ENCODE peak calls at places on chromosomes 12 and 14, in six cellular contexts. One of them, this sample, is unnamed.

GRCh38 chr14:45810152-45810872 is 557.3 kb upstream of the MIS18BP1 start:
- DNase-seq in neural progenitor cell: peak; percentile 31
- DNase-seq in thoracic aorta: no peak
- DNase-seq in hepatocyte: peak; percentile 23
- DNase-seq in Peyer's patch: no peak
- DNase-seq in GM23338: peak; percentile 48
- DNase-seq in this sample: no peak

GRCh38 chr12:48034835-48035805 is 30.8 kb upstream of the COL2A1 start:
- DNase-seq in GM23338: no peak
- DNase-seq in Peyer's patch: no peak
- DNase-seq in thoracic aorta: no peak
- DNase-seq in hepatocyte: no peak
- DNase-seq in neural progenitor cell: no peak
- DNase-seq in this sample: no peak

GRCh38 chr12:3543826-3544225 is 52.8 kb downstream of the PRMT8 start:
- DNase-seq in thoracic aorta: no peak
- DNase-seq in hepatocyte: no peak
- DNase-seq in neural progenitor cell: no peak
- DNase-seq in GM23338: no peak
- DNase-seq in Peyer's patch: no peak
- DNase-seq in this sample: no peak

GRCh38 chr14:103068351-103069073 is 11.2 kb upstream of the CDC42BPB start:
- DNase-seq in hepatocyte: no peak
- DNase-seq in neural progenitor cell: no peak
- DNase-seq in Peyer's patch: peak; percentile 76
- DNase-seq in thoracic aorta: no peak
- DNase-seq in GM23338: no peak
- DNase-seq in this sample: no peak

GRCh38 chr14:93002851-93003298 is 79.9 kb downstream of the CHGA start:
- DNase-seq in hepatocyte: no peak
- DNase-seq in thoracic aorta: no peak
- DNase-seq in GM23338: no peak
- DNase-seq in neural progenitor cell: no peak
- DNase-seq in Peyer's patch: no peak
- DNase-seq in this sample: no peak

GRCh38 chr14:105439710-105440553 is 20.3 kb downstream of the MTA1 start:
- DNase-seq in neural progenitor cell: no peak
- DNase-seq in Peyer's patch: no peak
- DNase-seq in thoracic aorta: no peak
- DNase-seq in hepatocyte: no peak
- DNase-seq in GM23338: no peak
- DNase-seq in this sample: no peak

GRCh38 chr14:90109858-90110257 is 48.1 kb downstream of the KCNK13 start:
- DNase-seq in neural progenitor cell: peak; percentile 29
- DNase-seq in Peyer's patch: no peak
- DNase-seq in thoracic aorta: no peak
- DNase-seq in hepatocyte: no peak
- DNase-seq in GM23338: peak; percentile 80
- DNase-seq in this sample: peak; percentile 21

GRCh38 chr12:127964717-127965116 is 302.3 kb upstream of the TMEM132C start:
- DNase-seq in thoracic aorta: no peak
- DNase-seq in Peyer's patch: no peak
- DNase-seq in neural progenitor cell: no peak
- DNase-seq in hepatocyte: no peak
- DNase-seq in GM23338: peak; percentile 5
- DNase-seq in this sample: no peak

GRCh38 chr12:110281549-110282342 is 699 bp downstream of the ATP2A2 start:
- DNase-seq in GM23338: peak; percentile 70
- DNase-seq in thoracic aorta: no peak
- DNase-seq in Peyer's patch: peak; percentile 66
- DNase-seq in hepatocyte: peak; percentile 88
- DNase-seq in neural progenitor cell: no peak
- DNase-seq in this sample: peak; percentile 42

GRCh38 chr12:103586132-103586531 is 941 bp upstream of the STAB2 start:
- DNase-seq in GM23338: no peak
- DNase-seq in Peyer's patch: no peak
- DNase-seq in hepatocyte: no peak
- DNase-seq in thoracic aorta: no peak
- DNase-seq in neural progenitor cell: no peak
- DNase-seq in this sample: no peak

GRCh38 chr14:81176224-81176623 is 44.5 kb downstream of the GTF2A1 start:
- DNase-seq in thoracic aorta: no peak
- DNase-seq in Peyer's patch: peak; percentile 76
- DNase-seq in hepatocyte: no peak
- DNase-seq in GM23338: no peak
- DNase-seq in neural progenitor cell: no peak
- DNase-seq in this sample: no peak

DNA sequence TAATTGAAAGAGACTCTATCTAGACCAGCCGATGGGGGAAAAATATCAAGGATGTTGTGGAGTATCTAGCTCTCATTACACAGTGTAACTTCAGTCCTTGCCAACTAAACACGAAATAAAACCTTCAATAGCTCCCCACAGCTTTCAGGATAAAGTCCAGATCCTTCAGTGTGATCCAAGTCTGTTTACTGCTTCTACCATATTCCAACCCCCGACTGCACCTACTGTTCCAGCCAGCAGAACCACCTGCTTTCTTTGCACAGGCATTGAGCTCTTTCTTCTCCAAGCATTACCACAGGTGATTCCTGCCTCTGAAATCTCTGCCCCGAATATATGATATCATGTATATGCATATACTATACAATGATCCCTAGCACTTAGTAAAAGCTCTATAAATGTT is 2.2 kb upstream of the LRRC23 start:
- DNase-seq in hepatocyte: no peak
- DNase-seq in thoracic aorta: no peak
- DNase-seq in Peyer's patch: no peak
- DNase-seq in neural progenitor cell: no peak
- DNase-seq in GM23338: no peak
- DNase-seq in this sample: no peak
- TF ChIP-seq CTCF in hepatocyte: no peak
- TF ChIP-seq CTCF in thoracic aorta: no peak
- TF ChIP-seq CTCF in Peyer's patch: no peak
- TF ChIP-seq CTCF in neural progenitor cell: no peak
- TF ChIP-seq CTCF in GM23338: no peak
- TF ChIP-seq CTCF in this sample: no peak

DNA sequence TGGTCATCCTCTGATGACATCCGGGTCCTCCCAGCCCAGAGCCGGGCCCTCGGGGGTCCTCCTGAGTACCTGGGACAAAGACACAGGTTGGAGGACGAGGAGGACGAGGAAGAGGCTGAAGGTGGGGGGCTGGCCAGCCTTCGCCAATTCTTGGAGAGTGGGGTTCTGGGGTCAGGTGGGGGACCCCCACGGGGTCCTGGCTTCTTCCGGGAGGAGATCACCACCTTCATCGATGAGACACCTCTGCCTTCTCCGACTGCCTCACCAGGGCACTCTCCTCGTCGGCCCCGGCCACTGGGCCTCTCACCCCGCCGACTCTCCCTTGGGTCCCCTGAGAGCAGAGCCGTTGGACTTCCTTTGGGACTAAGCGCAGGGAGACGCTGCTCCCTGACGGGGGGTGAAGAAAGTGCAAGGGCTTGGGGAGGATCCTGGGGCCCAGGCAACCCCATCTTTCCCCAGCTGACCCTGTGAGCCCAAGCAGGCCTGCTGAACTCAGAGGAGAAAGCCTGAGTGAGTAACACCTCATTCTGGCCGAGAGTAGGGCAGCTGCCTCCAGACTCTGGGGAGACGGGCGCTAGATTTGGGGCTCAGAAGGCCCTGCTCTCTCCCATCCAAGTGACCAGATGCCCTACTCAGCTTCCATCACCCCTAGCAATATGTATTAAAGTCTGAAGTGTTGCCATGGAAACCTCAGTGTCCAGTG is 1.3 kb upstream of the P3H3 start:
- DNase-seq in GM23338: no peak
- DNase-seq in thoracic aorta: no peak
- DNase-seq in neural progenitor cell: no peak
- DNase-seq in Peyer's patch: no peak
- DNase-seq in hepatocyte: no peak
- DNase-seq in this sample: no peak
- H3K27ac ChIP-seq in GM23338: no peak overlapping the region
- H3K27ac ChIP-seq in thoracic aorta: peak overlapping the region; percentile 27
- H3K27ac ChIP-seq in neural progenitor cell: no peak overlapping the region
- H3K27ac ChIP-seq in Peyer's patch: peak overlapping the region; percentile 36
- H3K27ac ChIP-seq in hepatocyte: peak overlapping the region; percentile 59
- H3K27ac ChIP-seq in this sample: peak overlapping the region; percentile 78

GRCh38 chr12:65278576-65279386 is at the start of gene MSRB3:
- DNase-seq in thoracic aorta: peak; percentile 21
- DNase-seq in GM23338: peak; percentile 88
- DNase-seq in neural progenitor cell: peak; percentile 92
- DNase-seq in hepatocyte: peak; percentile 81
- DNase-seq in Peyer's patch: peak; percentile 59
- DNase-seq in this sample: peak; percentile 77
- TF ChIP-seq CTCF in thoracic aorta: peak; percentile 35
- TF ChIP-seq CTCF in GM23338: peak; percentile 3
- TF ChIP-seq CTCF in neural progenitor cell: peak; percentile 37
- TF ChIP-seq CTCF in hepatocyte: peak; percentile 16
- TF ChIP-seq CTCF in Peyer's patch: no peak
- TF ChIP-seq CTCF in this sample: peak; percentile 34

GRCh38 chr12:14849664-14850063 is 6.3 kb upstream of the ART4 start:
- DNase-seq in hepatocyte: no peak
- DNase-seq in neural progenitor cell: no peak
- DNase-seq in thoracic aorta: no peak
- DNase-seq in GM23338: no peak
- DNase-seq in Peyer's patch: no peak
- DNase-seq in this sample: no peak
- H3K27ac ChIP-seq in hepatocyte: peak overlapping the region; percentile 8
- H3K27ac ChIP-seq in neural progenitor cell: no peak overlapping the region
- H3K27ac ChIP-seq in thoracic aorta: peak overlapping the region; percentile 37
- H3K27ac ChIP-seq in GM23338: no peak overlapping the region
- H3K27ac ChIP-seq in Peyer's patch: no peak overlapping the region
- H3K27ac ChIP-seq in this sample: no peak overlapping the region

GRCh38 chr14:100470523-100470897 is 116.7 kb downstream of the BEGAIN start:
- DNase-seq in thoracic aorta: no peak
- DNase-seq in hepatocyte: no peak
- DNase-seq in GM23338: no peak
- DNase-seq in Peyer's patch: no peak
- DNase-seq in neural progenitor cell: no peak
- DNase-seq in this sample: no peak
- TF ChIP-seq CTCF in thoracic aorta: no peak
- TF ChIP-seq CTCF in hepatocyte: no peak
- TF ChIP-seq CTCF in GM23338: peak; percentile 6
- TF ChIP-seq CTCF in Peyer's patch: no peak
- TF ChIP-seq CTCF in neural progenitor cell: no peak
- TF ChIP-seq CTCF in this sample: no peak

GRCh38 chr12:108125073-108125472 is 4.0 kb upstream of the WSCD2 start:
- DNase-seq in thoracic aorta: no peak
- DNase-seq in hepatocyte: no peak
- DNase-seq in neural progenitor cell: no peak
- DNase-seq in Peyer's patch: no peak
- DNase-seq in GM23338: no peak
- DNase-seq in this sample: no peak
- H3K27ac ChIP-seq in thoracic aorta: no peak overlapping the region
- H3K27ac ChIP-seq in hepatocyte: no peak overlapping the region
- H3K27ac ChIP-seq in neural progenitor cell: no peak overlapping the region
- H3K27ac ChIP-seq in Peyer's patch: no peak overlapping the region
- H3K27ac ChIP-seq in GM23338: no peak overlapping the region
- H3K27ac ChIP-seq in this sample: no peak overlapping the region

GRCh38 chr14:36529062-36529461 is 9.0 kb upstream of the NKX2-1 start:
- DNase-seq in Peyer's patch: no peak
- DNase-seq in GM23338: no peak
- DNase-seq in hepatocyte: no peak
- DNase-seq in thoracic aorta: no peak
- DNase-seq in neural progenitor cell: no peak
- DNase-seq in this sample: no peak
- TF ChIP-seq CTCF in Peyer's patch: no peak
- TF ChIP-seq CTCF in GM23338: no peak
- TF ChIP-seq CTCF in hepatocyte: no peak
- TF ChIP-seq CTCF in thoracic aorta: no peak
- TF ChIP-seq CTCF in neural progenitor cell: no peak
- TF ChIP-seq CTCF in this sample: no peak

DNA sequence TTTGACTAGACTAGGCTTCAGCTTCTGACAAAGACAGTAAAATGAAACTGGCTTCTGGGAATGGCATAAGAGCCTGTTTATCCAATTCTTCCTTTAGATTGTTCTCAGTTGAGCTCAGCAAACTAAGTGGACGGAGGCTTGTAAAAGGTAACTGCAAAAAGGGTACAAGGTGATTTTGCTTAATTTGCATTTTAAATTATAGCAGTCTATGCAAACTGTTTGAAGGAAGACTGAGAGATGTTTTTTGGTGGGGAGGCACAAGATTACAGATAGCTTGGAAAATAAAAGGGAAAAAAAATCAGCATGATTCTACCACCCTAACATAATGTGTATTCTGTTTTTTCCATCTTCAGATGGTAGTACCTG is 5.0 kb downstream of the SUSD6 start:
- DNase-seq in GM23338: no peak
- DNase-seq in hepatocyte: no peak
- DNase-seq in Peyer's patch: no peak
- DNase-seq in neural progenitor cell: no peak
- DNase-seq in thoracic aorta: no peak
- DNase-seq in this sample: no peak
- H3K27ac ChIP-seq in GM23338: no peak overlapping the region
- H3K27ac ChIP-seq in hepatocyte: peak overlapping the region; percentile 83
- H3K27ac ChIP-seq in Peyer's patch: peak overlapping the region; percentile 99
- H3K27ac ChIP-seq in neural progenitor cell: no peak overlapping the region
- H3K27ac ChIP-seq in thoracic aorta: peak overlapping the region; percentile 50
- H3K27ac ChIP-seq in this sample: no peak overlapping the region

DNA sequence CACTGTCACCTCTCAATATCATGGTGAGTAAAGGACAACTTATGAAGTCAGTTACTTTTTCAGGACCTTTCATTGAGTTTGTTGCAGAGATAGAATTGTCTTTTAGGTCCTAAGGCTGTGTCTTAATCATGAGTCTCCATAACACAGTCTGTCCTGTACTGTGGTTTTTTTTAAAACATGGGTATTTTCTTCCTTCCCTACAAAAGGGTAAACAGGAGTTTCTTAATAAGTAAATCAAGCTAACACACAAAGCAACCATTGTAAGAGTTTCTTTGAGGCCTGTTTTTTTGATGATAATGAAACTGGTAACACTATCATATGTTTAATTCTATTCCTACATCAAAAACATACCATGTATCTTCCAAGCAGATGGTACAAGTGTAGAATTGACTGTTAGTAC is 101.4 kb downstream of the PLEKHA5 start:
- DNase-seq in GM23338: no peak
- DNase-seq in neural progenitor cell: no peak
- DNase-seq in Peyer's patch: no peak
- DNase-seq in thoracic aorta: no peak
- DNase-seq in hepatocyte: no peak
- DNase-seq in this sample: no peak
- TF ChIP-seq CTCF in GM23338: no peak
- TF ChIP-seq CTCF in neural progenitor cell: no peak
- TF ChIP-seq CTCF in Peyer's patch: no peak
- TF ChIP-seq CTCF in thoracic aorta: no peak
- TF ChIP-seq CTCF in hepatocyte: no peak
- TF ChIP-seq CTCF in this sample: no peak

DNA sequence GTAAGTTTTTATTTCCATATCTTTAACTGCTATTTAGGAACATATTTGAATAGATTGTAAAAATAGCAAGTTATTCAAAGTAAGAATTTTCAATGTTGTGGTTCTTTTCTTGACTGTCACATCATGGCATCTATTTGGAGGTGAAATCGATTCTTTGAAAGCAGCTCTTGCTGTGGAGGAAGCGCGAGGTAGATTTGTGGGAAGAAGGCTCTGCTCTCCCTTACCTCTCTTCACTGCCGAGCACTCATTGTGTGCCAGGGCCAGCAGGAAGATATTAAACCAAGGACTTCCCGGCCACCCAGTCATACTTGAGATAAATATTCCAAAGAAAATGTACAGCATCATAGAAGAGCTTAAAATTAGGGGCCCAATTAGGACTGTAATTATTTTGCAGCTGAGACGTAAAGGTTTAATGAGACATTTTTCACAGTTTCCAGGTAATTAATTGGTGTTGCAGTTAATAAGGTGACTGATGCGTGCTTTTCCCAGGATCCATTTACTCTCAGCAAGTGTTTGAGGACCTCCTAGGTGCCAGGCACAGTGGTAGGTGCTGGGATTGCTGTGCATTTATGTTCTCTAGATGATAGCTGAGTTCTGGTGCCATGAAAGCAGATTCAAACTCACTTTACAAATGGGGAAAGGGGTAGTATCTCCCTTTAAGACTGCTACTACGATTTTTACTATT is 89.2 kb upstream of the DYNC1H1 start:
- DNase-seq in hepatocyte: no peak
- DNase-seq in neural progenitor cell: no peak
- DNase-seq in thoracic aorta: no peak
- DNase-seq in Peyer's patch: no peak
- DNase-seq in GM23338: no peak
- DNase-seq in this sample: no peak
- H3K27ac ChIP-seq in hepatocyte: no peak overlapping the region
- H3K27ac ChIP-seq in neural progenitor cell: no peak overlapping the region
- H3K27ac ChIP-seq in thoracic aorta: no peak overlapping the region
- H3K27ac ChIP-seq in Peyer's patch: peak overlapping the region; percentile 49
- H3K27ac ChIP-seq in GM23338: no peak overlapping the region
- H3K27ac ChIP-seq in this sample: no peak overlapping the region

This sample was measured in RWPE1.